ENCODE peak calls at places on chromosomes 2 and 18, in seven cellular contexts. I is stimulated activated naive CD8-positive, alpha-beta T cell treated with anti-CD3 and anti-CD28 coated beads, Interleukin-15, Interleukin-2, amounts not matched to agents 100 U/mL and 50 U/mL, for 24 hours; C is pancreas; S is activated naive CD8-positive, alpha-beta T cell treated with anti-CD3 and anti-CD28 coated beads, Interleukin-2, amount 10 ng/mL, durations not matched to agents 7 days and 5 days; E is Right ventricle myocardium superior; Q is left lobe of liver; X is heart right ventricle. V is an unnamed sample.

GRCh38 chr2:38619458-38620164 is 16.9 kb upstream of the HNRNPLL start:
- ATAC-seq in I (no peak), C (peak), S (no peak), E (peak), Q (no peak), X (peak), V (no peak)

GRCh38 chr2:207792244-207792785 is 22.6 kb upstream of the FZD5 start:
- ATAC-seq in I (no peak), C (peak), S (no peak), E (no peak), Q (peak), X (peak), V (no peak)

GRCh38 chr2:36858551-36859365 is 107.6 kb downstream of the STRN start:
- ATAC-seq in I (peak), C (no peak), S (no peak), E (no peak), Q (peak), X (no peak), V (peak)

GRCh38 chr18:9985641-9986040 is 71.8 kb downstream of the VAPA start:
- ATAC-seq in I (no peak), C (no peak), S (no peak), E (no peak), Q (no peak), X (no peak), V (no peak)

GRCh38 chr2:203656522-203657287 is 49.7 kb upstream of the CD28 start:
- ATAC-seq in I (no peak), C (peak), S (no peak), E (peak), Q (peak), X (peak), V (no peak)

GRCh38 chr2:36330456-36331395 is 24.9 kb upstream of the CRIM1 start:
- ATAC-seq in I (no peak), C (no peak), S (no peak), E (no peak), Q (no peak), X (no peak), V (no peak)

GRCh38 chr2:150681120-150681796 is 193.8 kb upstream of the RND3 start:
- ATAC-seq in I (no peak), C (peak), S (no peak), E (no peak), Q (no peak), X (no peak), V (no peak)

GRCh38 chr2:26712486-26713465 is 20.3 kb downstream of the KCNK3 start:
- ATAC-seq in I (no peak), C (peak), S (no peak), E (peak), Q (no peak), X (peak), V (no peak)

GRCh38 chr2:174581543-174581942 is 16.1 kb downstream of the WIPF1 start:
- ATAC-seq in I (peak), C (no peak), S (no peak), E (no peak), Q (no peak), X (no peak), V (peak)

GRCh38 chr18:24173997-24174396 is 35.1 kb downstream of the CABYR start:
- ATAC-seq in I (no peak), C (no peak), S (no peak), E (no peak), Q (no peak), X (no peak), V (peak)

GRCh38 chr2:178756843-178757242 is 50.4 kb downstream of the TTN start:
- ATAC-seq in I (no peak), C (no peak), S (no peak), E (peak), Q (no peak), X (peak), V (no peak)

GRCh38 chr2:109351164-109351756 is 222.3 kb downstream of the SH3RF3 start:
- ATAC-seq in I (peak), C (peak), S (no peak), E (peak), Q (no peak), X (peak), V (no peak)

GRCh38 chr2:121766624-121767023 is 11.2 kb downstream of the TSN start:
- ATAC-seq in I (no peak), C (no peak), S (no peak), E (no peak), Q (no peak), X (no peak), V (no peak)

GRCh38 chr18:76980663-76981387 is 151.8 kb downstream of the MBP start:
- ATAC-seq in I (no peak), C (no peak), S (no peak), E (no peak), Q (no peak), X (no peak), V (no peak)

GRCh38 chr2:8170552-8170951 is 511.3 kb upstream of the ID2 start:
- ATAC-seq in I (no peak), C (no peak), S (no peak), E (no peak), Q (no peak), X (no peak), V (no peak)

GRCh38 chr18:74976331-74976909 is 232.5 kb downstream of the PTGR3 start:
- ATAC-seq in I (no peak), C (no peak), S (no peak), E (no peak), Q (peak), X (no peak), V (no peak)

GRCh38 chr2:11417946-11418585 is 47.9 kb downstream of the E2F6 start:
- ATAC-seq in I (no peak), C (no peak), S (no peak), E (no peak), Q (peak), X (no peak), V (no peak)

GRCh38 chr18:50143295-50143694 is 51.7 kb downstream of the MYO5B start:
- ATAC-seq in I (no peak), C (no peak), S (no peak), E (no peak), Q (no peak), X (no peak), V (no peak)

GRCh38 chr18:63162271-63163014 is 157.1 kb downstream of the BCL2 start:
- ATAC-seq in I (no peak), C (peak), S (no peak), E (peak), Q (no peak), X (peak), V (peak)

GRCh38 chr2:10993001-10993481 is 81.3 kb downstream of the KCNF1 start:
- ATAC-seq in I (no peak), C (no peak), S (no peak), E (no peak), Q (no peak), X (no peak), V (no peak)

GRCh38 chr2:69978157-69978904 is 16.9 kb upstream of the ASPRV1 start:
- ATAC-seq in I (no peak), C (no peak), S (no peak), E (no peak), Q (peak), X (no peak), V (no peak)

GRCh38 chr18:37264956-37265355 is 300.6 kb downstream of the CELF4 start:
- ATAC-seq in I (no peak), C (no peak), S (no peak), E (no peak), Q (no peak), X (no peak), V (no peak)

GRCh38 chr2:191319181-191319580 is 74.0 kb downstream of the MYO1B start:
- ATAC-seq in I (no peak), C (no peak), S (no peak), E (peak), Q (peak), X (peak), V (no peak)

GRCh38 chr2:43458002-43458628 is 137.7 kb downstream of the THADA start:
- ATAC-seq in I (no peak), C (no peak), S (no peak), E (no peak), Q (peak), X (no peak), V (no peak)

GRCh38 chr18:36702398-36703010 is 126.3 kb downstream of the TPGS2 start:
- ATAC-seq in I (no peak), C (peak), S (no peak), E (no peak), Q (peak), X (no peak), V (no peak)